ENCODE peak calls at places on chromosomes 2 and 18, in four cellular contexts. I is body of pancreas, Y is prostate gland, U is GM23338. G is an unnamed sample. For H3K36me3, the result is how much of the 10 kb centered on the place peaks cover.

GRCh38 chr2:100902833-100903405 is 83.0 kb downstream of the NPAS2 start:
- DNase-seq in I (no peak), Y (no peak), U (no peak), G (no peak)

GRCh38 chr2:229273384-229274338 is 2.6 kb upstream of the PID1 start:
- DNase-seq in I (peak), Y (peak), U (peak), G (peak)

GRCh38 chr2:74548919-74549684 is 4.6 kb downstream of the LOXL3 start:
- DNase-seq in I (peak), Y (peak), U (peak), G (peak)

GRCh38 chr2:120666433-120666832 is 69.2 kb upstream of the GLI2 start:
- DNase-seq in I (no peak), Y (no peak), U (no peak), G (no peak)

GRCh38 chr18:31619291-31619690 is 27.6 kb downstream of the TTR start:
- DNase-seq in I (no peak), Y (no peak), U (no peak), G (no peak)

GRCh38 chr2:190717306-190717705 is 68.4 kb downstream of the NAB1 start:
- DNase-seq in I (no peak), Y (no peak), U (no peak), G (no peak)

GRCh38 chr2:208033701-208034502 is 8.6 kb upstream of the PLEKHM3 start:
- DNase-seq in I (peak), Y (peak), U (peak), G (no peak)

GRCh38 chr18:1929720-1930119 is 641.6 kb downstream of the METTL4 start:
- DNase-seq in I (no peak), Y (no peak), U (no peak), G (no peak)

GRCh38 chr2:203685081-203685621 is 21.3 kb upstream of the CD28 start:
- DNase-seq in I (no peak), Y (no peak), U (no peak), G (no peak)

GRCh38 chr2:241739651-241740050 is 5.2 kb downstream of the D2HGDH start:
- DNase-seq in I (no peak), Y (no peak), U (no peak), G (no peak)

GRCh38 chr2:10303634-10304378 is 1.1 kb downstream of the HPCAL1 start:
- DNase-seq in I (peak), Y (no peak), U (peak), G (peak)

GRCh38 chr18:48032876-48033769 is 102.7 kb upstream of the SMAD2 start:
- DNase-seq in I (no peak), Y (no peak), U (no peak), G (no peak)

GRCh38 chr18:63106727-63107126 is 212.8 kb downstream of the BCL2 start:
- DNase-seq in I (no peak), Y (no peak), U (no peak), G (no peak)

GRCh38 chr2:223536546-223536945 is 65.6 kb downstream of the SCG2 start:
- DNase-seq in I (no peak), Y (no peak), U (no peak), G (no peak)

GRCh38 chr2:76713312-76713711 is 808.9 kb downstream of the LRRTM4 start:
- DNase-seq in I (no peak), Y (no peak), U (no peak), G (no peak)

GRCh38 chr2:34025196-34025595 is 426.1 kb upstream of the FAM98A start:
- DNase-seq in I (no peak), Y (no peak), U (no peak), G (no peak)

GRCh38 chr2:145931836-145932352 is 1412.0 kb upstream of the ZEB2 start:
- DNase-seq in I (no peak), Y (no peak), U (no peak), G (no peak)

GRCh38 chr2:238955648-238956531 is 108.0 kb downstream of the TWIST2 start:
- DNase-seq in I (no peak), Y (peak), U (no peak), G (no peak)

GRCh38 chr2:74944987-74945782 is 13.3 kb upstream of the POLE4 start:
- DNase-seq in I (no peak), Y (no peak), U (no peak), G (no peak)

GRCh38 chr18:75340206-75340605 is 87.3 kb downstream of the SMIM21 start:
- DNase-seq in I (no peak), Y (no peak), U (no peak), G (no peak)

GRCh38 chr18:23306842-23307241 is 146.2 kb upstream of the RIOK3 start:
- DNase-seq in I (no peak), Y (no peak), U (no peak), G (no peak)

GRCh38 chr2:238940806-238941205 is 92.9 kb downstream of the TWIST2 start:
- DNase-seq in I (no peak), Y (no peak), U (no peak), G (no peak)

GRCh38 chr2:147792966-147793617 is 51.7 kb upstream of the ACVR2A start:
- DNase-seq in I (no peak), Y (no peak), U (no peak), G (no peak)

GRCh38 chr2:176117823-176118376 is 1.3 kb downstream of the HOXD10 start:
- DNase-seq in I (no peak), Y (no peak), U (no peak), G (no peak)

GRCh38 chr18:37483984-37484892 is 81.4 kb downstream of the CELF4 start:
- DNase-seq in I (no peak), Y (no peak), U (peak), G (no peak)

GRCh38 chr2:136917281-136917680 is 151.9 kb downstream of the THSD7B start:
- DNase-seq in I (no peak), Y (no peak), U (peak), G (no peak)

GRCh38 chr18:48361801-48362200 is 47.4 kb downstream of the ZBTB7C start:
- DNase-seq in I (no peak), Y (no peak), U (no peak), G (no peak)

GRCh38 chr2:190359896-190360376 is 16.5 kb downstream of the INPP1 start:
- DNase-seq in I (peak), Y (peak), U (peak), G (peak)

GRCh38 chr2:41928593-41928992 is 119.2 kb upstream of the PKDCC start:
- DNase-seq in I (no peak), Y (no peak), U (no peak), G (no peak)

GRCh38 chr2:242024751-242025355 is 155.3 kb downstream of the RTP5 start:
- DNase-seq in I (no peak), Y (no peak), U (no peak), G (no peak)

GRCh38 chr2:78132391-78133370 is 610.5 kb upstream of the LRRTM4 start:
- DNase-seq in I (no peak), Y (no peak), U (no peak), G (no peak)

GRCh38 chr2:95320986-95321767 is 24.0 kb downstream of the KCNIP3 start:
- DNase-seq in I (no peak), Y (no peak), U (no peak), G (peak)

GRCh38 chr2:46825958-46826897 is 89.4 kb downstream of the MCFD2 start:
- DNase-seq in I (no peak), Y (no peak), U (no peak), G (no peak)

GRCh38 chr2:236177967-236178909 is 10.1 kb upstream of the GBX2 start:
- DNase-seq in I (peak), Y (no peak), U (peak), G (peak)

GRCh38 chr2:205972113-205972512 is 113.9 kb downstream of the INO80D start:
- DNase-seq in I (peak), Y (peak), U (no peak), G (peak)

DNA sequence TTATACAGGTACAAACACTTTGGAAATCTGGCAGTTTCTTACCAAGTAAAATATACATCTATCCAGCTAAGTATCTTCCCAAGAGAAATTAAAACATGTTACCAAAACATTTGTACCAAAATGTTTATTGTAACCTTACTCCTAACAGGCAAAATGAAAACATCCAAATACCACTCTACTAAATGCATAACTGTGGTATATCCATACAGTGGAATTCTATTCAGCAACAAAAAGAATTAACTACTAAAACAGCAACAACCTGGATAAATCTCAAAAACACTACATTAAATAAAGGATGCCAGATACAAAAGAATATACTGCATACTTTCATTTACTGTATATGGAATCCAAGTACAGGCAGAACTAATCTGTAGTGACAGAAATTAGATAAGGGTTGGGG is 51.1 kb downstream of the TLK1 start:
- DNase-seq in I (no peak), Y (no peak), U (no peak), G (no peak)
- H3K36me3 ChIP-seq in I (under half), Y (under half), U (under half), G (under half)

GRCh38 chr2:220674033-220674432 is 898.1 kb downstream of the EPHA4 start:
- DNase-seq in I (no peak), Y (no peak), U (peak), G (no peak)
- TF ChIP-seq CTCF in I (no peak), Y (no peak), U (peak), G (no peak)

DNA sequence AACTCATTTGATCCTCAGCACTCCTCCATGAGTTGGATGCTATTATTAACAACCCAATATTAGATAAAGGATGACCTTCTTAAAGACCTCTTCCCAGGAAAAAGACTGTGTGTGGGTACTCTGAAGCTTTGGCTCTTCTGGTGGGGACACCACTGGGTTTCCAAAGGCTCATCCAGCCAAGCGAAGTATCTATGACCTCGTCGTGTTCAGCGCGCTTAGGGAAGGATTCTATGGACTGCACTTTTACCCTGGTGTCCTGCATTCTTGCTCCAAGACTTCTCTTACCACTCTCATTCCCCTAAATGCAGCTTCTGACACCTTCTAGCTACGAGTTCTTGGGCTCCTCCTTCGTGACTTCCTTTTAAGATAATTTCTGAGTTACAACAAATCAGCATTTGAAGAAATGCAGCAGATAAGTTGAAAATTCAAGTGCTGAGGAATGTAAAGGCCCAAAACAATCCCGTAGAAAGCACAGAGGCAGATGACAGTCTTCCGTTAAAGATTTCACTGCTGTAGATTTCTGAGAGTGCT is 673 bp upstream of the HNMT start:
- DNase-seq in I (no peak), Y (no peak), U (no peak), G (peak)
- H3K4me3 ChIP-seq in I (no peak), Y (peak), U (no peak), G (no peak)

DNA sequence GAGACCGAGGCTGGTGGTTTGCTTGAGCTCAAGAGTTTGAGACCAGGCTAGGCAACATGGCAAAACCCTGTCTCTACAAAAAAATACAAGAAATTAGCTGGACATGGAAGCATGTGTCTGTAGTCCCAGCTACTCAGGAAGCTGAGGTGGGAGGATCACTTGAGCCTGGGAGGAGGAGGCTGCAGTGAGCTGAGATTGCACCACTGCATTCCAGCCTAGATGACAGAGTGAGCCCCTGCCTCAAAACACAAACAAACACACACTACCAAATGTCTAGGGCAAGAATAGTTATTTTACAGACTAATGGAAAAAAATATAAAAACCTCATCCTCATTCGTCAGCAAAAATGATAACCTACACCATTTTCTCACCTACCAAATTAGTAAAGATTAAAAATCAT is 15.3 kb downstream of the BUB1 start:
- DNase-seq in I (no peak), Y (no peak), U (no peak), G (no peak)
- H3K36me3 ChIP-seq in I (under half), Y (under half), U (half or more), G (under half)

GRCh38 chr2:158578703-158579330 is 122.1 kb downstream of the PKP4 start:
- DNase-seq in I (no peak), Y (no peak), U (no peak), G (no peak)

GRCh38 chr2:158570869-158571268 is 114.1 kb downstream of the PKP4 start:
- DNase-seq in I (no peak), Y (no peak), U (no peak), G (no peak)

GRCh38 chr2:158575051-158575635 is 118.4 kb downstream of the PKP4 start:
- DNase-seq in I (peak), Y (no peak), U (no peak), G (no peak)

GRCh38 chr2:158569284-158569683 is 112.5 kb downstream of the PKP4 start:
- DNase-seq in I (no peak), Y (no peak), U (no peak), G (no peak)

DNA sequence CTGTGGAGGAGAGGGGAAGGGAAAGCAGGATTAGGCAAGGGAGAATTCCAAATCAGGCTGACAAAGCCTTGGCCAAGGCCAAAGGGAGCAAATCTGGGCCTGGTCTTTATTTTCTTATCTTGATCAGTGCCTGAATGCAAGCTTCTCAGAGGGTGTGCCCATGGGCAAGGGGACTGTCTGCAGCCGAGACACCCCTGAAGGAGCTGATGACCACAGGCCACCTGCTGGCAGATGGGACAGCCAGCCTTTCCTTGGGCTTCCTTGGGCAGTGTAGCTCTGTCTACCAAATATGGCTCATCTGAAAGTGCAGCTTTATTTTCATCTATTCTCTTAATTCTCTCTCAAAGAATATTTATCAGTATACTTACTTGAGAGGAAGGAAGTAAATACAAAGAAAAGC is 117.0 kb downstream of the PKP4 start:
- DNase-seq in I (no peak), Y (no peak), U (peak), G (peak)
- TF ChIP-seq CTCF in I (no peak), Y (no peak), U (no peak), G (no peak)